ENCODE peak calls at places on chromosomes 4 and X, in four cellular contexts. R, E, Z and X are unnamed samples.
A peak's percentile ranks its signal among the peaks of the same experiment; 100 is the strongest.

GRCh38 chr4:144754562-144755410 is 108.8 kb downstream of the HHIP start:
- DNase-seq in E (peak; percentile 55), Z (peak; percentile 20), R (no peak), X (peak; percentile 59)

GRCh38 chr4:166324321-166324720 is 451.3 kb downstream of the TLL1 start:
- DNase-seq in Z (peak; percentile 50), R (no peak), E (peak; percentile 32), X (peak; percentile 82)

GRCh38 chrX:136251042-136251991 is at the start of gene MAP7D3:
- DNase-seq in E (peak; percentile 67), Z (peak; percentile 60), R (peak; percentile 17), X (peak; percentile 82)

GRCh38 chrX:12970691-12971202 is 4.2 kb upstream of the TMSB4X start:
- DNase-seq in E (peak; percentile 58), R (no peak), Z (peak; percentile 55), X (no peak)

GRCh38 chrX:41514179-41514578 is 67.0 kb downstream of the NYX start:
- DNase-seq in E (no peak), Z (no peak), R (no peak), X (no peak)

GRCh38 chrX:16870861-16871584 is 861 bp upstream of the RBBP7 start:
- DNase-seq in E (no peak), Z (peak; percentile 20), R (no peak), X (peak; percentile 80)

GRCh38 chrX:101260435-101260834 is 30.7 kb downstream of the TAF7L start:
- DNase-seq in Z (no peak), E (peak; percentile 40), R (no peak), X (peak; percentile 5)

GRCh38 chrX:107716816-107717700 is 58.5 kb downstream of the TSC22D3 start:
- DNase-seq in R (peak; percentile 59), Z (peak; percentile 77), E (peak; percentile 89), X (peak; percentile 74)

GRCh38 chr4:78298618-78299017 is 241.5 kb downstream of the FRAS1 start:
- DNase-seq in R (no peak), Z (no peak), E (peak; percentile 80), X (no peak)

GRCh38 chrX:11105080-11105479 is 6.1 kb upstream of the HCCS start:
- DNase-seq in Z (no peak), R (no peak), E (peak; percentile 49), X (peak; percentile 1)

GRCh38 chr4:3236326-3236878 is 12.6 kb upstream of the MSANTD1 start:
- DNase-seq in Z (no peak), E (no peak), R (no peak), X (no peak)

GRCh38 chr4:137623013-137623412 is 90.7 kb upstream of the PCDH18 start:
- DNase-seq in R (no peak), Z (no peak), E (no peak), X (peak; percentile 44)

GRCh38 chr4:169668069-169668721 is 47.8 kb downstream of the CLCN3 start:
- DNase-seq in Z (no peak), R (no peak), E (no peak), X (peak; percentile 77)

GRCh38 chr4:103692615-103693014 is 27.2 kb downstream of the TACR3 start:
- DNase-seq in E (no peak), Z (no peak), R (no peak), X (no peak)

GRCh38 chr4:9765091-9765490 is 16.3 kb upstream of the DRD5 start:
- DNase-seq in E (peak; percentile 12), R (no peak), Z (peak; percentile 11), X (peak; percentile 10)

GRCh38 chr4:74230902-74231499 is 73.1 kb downstream of the MTHFD2L start:
- DNase-seq in Z (peak; percentile 38), R (peak; percentile 89), E (peak; percentile 94), X (peak; percentile 64)

GRCh38 chrX:68354869-68355628 is 78.2 kb downstream of the OPHN1 start:
- DNase-seq in E (peak; percentile 25), R (no peak), Z (no peak), X (peak; percentile 45)

GRCh38 chrX:38803609-38804480 is 2.6 kb downstream of the MID1IP1 start:
- DNase-seq in Z (peak; percentile 93), R (peak; percentile 47), E (peak; percentile 79), X (peak; percentile 97)

GRCh38 chr4:20493761-20494353 is 206.4 kb upstream of the PACRGL start:
- DNase-seq in E (peak; percentile 90), Z (no peak), R (no peak), X (peak; percentile 20)

GRCh38 chr4:167802463-167803212 is 289.7 kb upstream of the ANXA10 start:
- DNase-seq in Z (no peak), R (no peak), E (no peak), X (no peak)

GRCh38 chr4:150217192-150217591 is 138.9 kb downstream of the DCLK2 start:
- DNase-seq in R (peak; percentile 53), E (peak; percentile 81), Z (no peak), X (peak; percentile 76)

GRCh38 chrX:49066690-49067089 is 7.1 kb downstream of the PRAF2 start:
- DNase-seq in Z (no peak), R (no peak), E (no peak), X (no peak)

GRCh38 chr4:91681544-91681943 is 622.2 kb upstream of the GRID2 start:
- DNase-seq in R (peak; percentile 19), Z (no peak), E (no peak), X (no peak)

GRCh38 chr4:8869002-8869878 is 2.4 kb downstream of the HMX1 start:
- DNase-seq in E (no peak), R (no peak), Z (no peak), X (no peak)

GRCh38 chr4:88846232-88846790 is 148.7 kb upstream of the NAP1L5 start:
- DNase-seq in R (no peak), E (peak; percentile 1), Z (no peak), X (peak; percentile 36)

GRCh38 chr4:14695411-14695810 is 306.9 kb upstream of the CPEB2 start:
- DNase-seq in Z (no peak), E (no peak), R (no peak), X (no peak)

GRCh38 chr4:129233691-129234090 is 137.7 kb downstream of the C4orf33 start:
- DNase-seq in E (no peak), R (no peak), Z (no peak), X (no peak)

GRCh38 chrX:30343206-30343605 is 34.0 kb upstream of the NR0B1 start:
- DNase-seq in R (no peak), E (no peak), Z (peak; percentile 31), X (peak; percentile 35)

GRCh38 chr4:72786401-72786990 is 217.5 kb upstream of the ADAMTS3 start:
- DNase-seq in Z (no peak), R (no peak), E (peak; percentile 18), X (no peak)

GRCh38 chrX:105765691-105766090 is 56.6 kb upstream of the NRK start:
- DNase-seq in R (no peak), E (no peak), Z (no peak), X (peak; percentile 5)

GRCh38 chr4:168739851-168740250 is 243.0 kb downstream of the PALLD start:
- DNase-seq in Z (no peak), R (no peak), E (no peak), X (no peak)

GRCh38 chrX:68686684-68687045 is 39.2 kb downstream of the STARD8 start:
- DNase-seq in R (no peak), E (peak; percentile 41), Z (no peak), X (peak; percentile 52)

GRCh38 chr4:185399466-185399865 is 2.8 kb downstream of the ANKRD37 start:
- DNase-seq in E (no peak), Z (no peak), R (no peak), X (no peak)

GRCh38 chr4:88522702-88523324 is 763 bp downstream of the PYURF start:
- DNase-seq in Z (peak; percentile 8), E (peak; percentile 51), R (peak; percentile 5), X (peak; percentile 42)

GRCh38 chrX:10370976-10371375 is 214.2 kb downstream of the CLCN4 start:
- DNase-seq in Z (no peak), R (no peak), E (no peak), X (no peak)

GRCh38 chr4:108620933-108621905 is 843 bp downstream of the RPL34 start:
- DNase-seq in Z (no peak), E (peak; percentile 36), R (no peak), X (no peak)

GRCh38 chrX:45264865-45265264 is 64.2 kb upstream of the DIPK2B start:
- DNase-seq in E (peak; percentile 0), Z (no peak), R (no peak), X (no peak)

GRCh38 chr4:25347971-25348370 is 29.1 kb upstream of the ANAPC4 start:
- DNase-seq in Z (no peak), E (no peak), R (no peak), X (no peak)

GRCh38 chrX:122833230-122833629 is 350.8 kb upstream of the GRIA3 start:
- DNase-seq in Z (no peak), R (no peak), E (no peak), X (no peak)

GRCh38 chr4:26878729-26879415 is 18.2 kb downstream of the STIM2 start:
- DNase-seq in Z (no peak), E (no peak), R (no peak), X (no peak)